ENCODE peak calls at places on chromosomes 6 and 20, in eight cellular contexts. F is cardiac fibroblast, S is upper lobe of right lung, B is fibroblast of mammary gland, H is AG04450, E is ovary, Y is OCI-LY7, W is GM23338. L is an unnamed sample.

GRCh38 chr6:18034798-18035202 is 47.4 kb upstream of the KIF13A start:
- DNase-seq in F (peak; percentile 38), S (no peak), B (peak; percentile 42), H (no peak), E (no peak), Y (no peak), W (no peak), L (no peak)

GRCh38 chr6:163126741-163127140 is 287.8 kb upstream of the QKI start:
- DNase-seq in F (no peak), S (no peak), B (no peak), H (no peak), E (no peak), Y (no peak), W (no peak), L (no peak)

GRCh38 chr6:32689531-32690505 is 23.4 kb upstream of the HLA-DQB1 start:
- DNase-seq in F (peak; percentile 10), S (no peak), B (peak; percentile 10), H (no peak), E (no peak), Y (peak; percentile 72), W (no peak), L (no peak)

GRCh38 chr6:39686980-39687379 is 38.2 kb downstream of the KIF6 start:
- DNase-seq in F (no peak), S (no peak), B (no peak), H (no peak), E (no peak), Y (no peak), W (no peak), L (no peak)

GRCh38 chr6:28543671-28544131 is 18.0 kb downstream of the GPX5 start:
- DNase-seq in F (peak; percentile 6), S (peak; percentile 68), B (peak; percentile 34), H (no peak), E (peak; percentile 20), Y (no peak), W (peak; percentile 52), L (no peak)

GRCh38 chr6:5143625-5144311 is 58.6 kb downstream of the PPP1R3G start:
- DNase-seq in F (peak; percentile 87), S (peak; percentile 88), B (peak; percentile 79), H (peak; percentile 63), E (peak; percentile 86), Y (peak; percentile 79), W (peak; percentile 93), L (peak; percentile 53)

GRCh38 chr6:114049367-114049966 is 78.5 kb upstream of the HDAC2 start:
- DNase-seq in F (no peak), S (no peak), B (no peak), H (no peak), E (no peak), Y (no peak), W (no peak), L (no peak)

GRCh38 chr6:35496036-35496850 is 636 bp downstream of the TEAD3 start:
- DNase-seq in F (peak; percentile 54), S (peak; percentile 83), B (no peak), H (no peak), E (peak; percentile 86), Y (no peak), W (peak; percentile 67), L (no peak)

GRCh38 chr6:85795966-85796365 is 153.3 kb upstream of the SYNCRIP start:
- DNase-seq in F (no peak), S (no peak), B (no peak), H (no peak), E (no peak), Y (no peak), W (no peak), L (no peak)

GRCh38 chr6:21804941-21805610 is 211.5 kb downstream of the SOX4 start:
- DNase-seq in F (peak; percentile 71), S (no peak), B (peak; percentile 60), H (no peak), E (no peak), Y (no peak), W (no peak), L (no peak)

GRCh38 chr6:73180718-73181619 is 44.3 kb downstream of the KHDC1L start:
- DNase-seq in F (peak; percentile 85), S (no peak), B (peak; percentile 75), H (peak; percentile 44), E (no peak), Y (peak; percentile 81), W (peak; percentile 61), L (no peak)

GRCh38 chr6:42777126-42777822 is 4.6 kb upstream of the BICRAL start:
- DNase-seq in F (peak; percentile 49), S (no peak), B (peak; percentile 30), H (no peak), E (no peak), Y (peak; percentile 75), W (no peak), L (no peak)

GRCh38 chr6:152695317-152696043 is 2.2 kb upstream of the MYCT1 start:
- DNase-seq in F (peak; percentile 52), S (no peak), B (no peak), H (no peak), E (no peak), Y (no peak), W (no peak), L (no peak)

GRCh38 chr20:62643521-62644043 is 1.3 kb downstream of the SLCO4A1 start:
- DNase-seq in F (no peak), S (no peak), B (peak; percentile 10), H (no peak), E (no peak), Y (no peak), W (no peak), L (no peak)

GRCh38 chr20:62645613-62646012 is 3.3 kb downstream of the SLCO4A1 start:
- DNase-seq in F (no peak), S (no peak), B (no peak), H (no peak), E (no peak), Y (no peak), W (no peak), L (no peak)

GRCh38 chr20:62646851-62647520 is 4.7 kb downstream of the SLCO4A1 start:
- DNase-seq in F (no peak), S (no peak), B (no peak), H (no peak), E (no peak), Y (peak; percentile 55), W (no peak), L (no peak)

GRCh38 chr20:62644044-62644795 is 1.9 kb downstream of the SLCO4A1 start:
- DNase-seq in F (no peak), S (no peak), B (no peak), H (no peak), E (peak; percentile 31), Y (no peak), W (no peak), L (no peak)

DNA sequence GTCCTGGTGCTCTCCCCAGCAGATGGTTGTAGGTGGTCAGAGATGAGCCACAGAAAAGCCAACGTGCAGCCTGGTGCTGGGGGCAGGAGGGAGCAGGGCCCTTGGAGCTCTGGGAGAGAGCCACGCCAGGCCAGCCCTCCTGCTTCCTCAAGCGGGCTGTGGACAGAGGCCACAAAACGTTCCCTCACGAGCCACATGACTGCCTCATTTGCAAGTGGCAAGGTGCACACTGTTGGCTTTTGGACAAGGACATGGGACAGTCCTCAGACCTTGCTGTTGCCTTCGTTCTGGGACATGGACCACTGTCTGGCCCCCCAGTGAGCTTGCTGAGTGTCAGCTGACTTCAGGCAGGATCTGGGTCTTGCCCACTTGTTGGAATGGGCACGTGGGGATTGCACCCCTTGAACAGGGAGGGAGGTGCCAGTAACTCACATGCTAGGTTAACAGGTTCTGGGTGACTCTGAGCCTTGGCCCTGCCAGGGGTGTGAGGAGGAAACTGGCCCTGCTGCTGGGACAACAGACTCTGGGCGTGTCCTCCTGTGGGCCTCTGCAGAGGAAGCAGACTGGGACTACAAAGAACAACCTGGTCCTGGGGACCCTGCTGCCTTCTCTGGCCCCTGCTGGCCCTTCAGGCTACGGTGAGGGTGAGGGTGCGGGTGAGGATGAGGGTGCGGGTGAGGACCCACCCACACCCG is 2.6 kb downstream of the SLCO4A1 start:
- DNase-seq in F (no peak), S (no peak), B (no peak), H (no peak), E (peak; percentile 25), Y (no peak), W (no peak), L (no peak)
- H3K4me3 ChIP-seq in F (no peak overlapping the region), S (peak overlapping the region; percentile 59), B (no peak overlapping the region), H (no peak overlapping the region), E (no peak overlapping the region), Y (no peak overlapping the region), W (no peak overlapping the region), L (no peak overlapping the region)

GRCh38 chr6:83199173-83199864 is 6.2 kb downstream of the RWDD2A start:
- DNase-seq in F (peak; percentile 43), S (no peak), B (no peak), H (no peak), E (no peak), Y (no peak), W (no peak), L (no peak)
- H3K4me3 ChIP-seq in F (no peak overlapping the region), S (no peak overlapping the region), B (no peak overlapping the region), H (no peak overlapping the region), E (no peak overlapping the region), Y (no peak overlapping the region), W (no peak overlapping the region), L (no peak overlapping the region)

GRCh38 chr20:47348539-47349142 is 7.9 kb downstream of the ZMYND8 start:
- DNase-seq in F (no peak), S (no peak), B (no peak), H (no peak), E (no peak), Y (no peak), W (no peak), L (no peak)

GRCh38 chr20:47350181-47350550 is 6.3 kb downstream of the ZMYND8 start:
- DNase-seq in F (no peak), S (no peak), B (no peak), H (no peak), E (no peak), Y (peak; percentile 62), W (no peak), L (no peak)

GRCh38 chr20:47347661-47348462 is 8.6 kb downstream of the ZMYND8 start:
- DNase-seq in F (no peak), S (no peak), B (no peak), H (no peak), E (no peak), Y (no peak), W (no peak), L (no peak)

GRCh38 chr20:47350691-47351545 is 5.6 kb downstream of the ZMYND8 start:
- DNase-seq in F (no peak), S (no peak), B (no peak), H (no peak), E (no peak), Y (no peak), W (no peak), L (no peak)

GRCh38 chr20:47349365-47350180 is 6.9 kb downstream of the ZMYND8 start:
- DNase-seq in F (peak; percentile 47), S (no peak), B (no peak), H (no peak), E (no peak), Y (no peak), W (peak; percentile 67), L (no peak)
- H3K4me3 ChIP-seq in F (no peak overlapping the region), S (no peak overlapping the region), B (no peak overlapping the region), H (peak overlapping the region; percentile 21), E (no peak overlapping the region), Y (peak overlapping the region; percentile 74), W (peak overlapping the region; percentile 17), L (no peak overlapping the region)

DNA sequence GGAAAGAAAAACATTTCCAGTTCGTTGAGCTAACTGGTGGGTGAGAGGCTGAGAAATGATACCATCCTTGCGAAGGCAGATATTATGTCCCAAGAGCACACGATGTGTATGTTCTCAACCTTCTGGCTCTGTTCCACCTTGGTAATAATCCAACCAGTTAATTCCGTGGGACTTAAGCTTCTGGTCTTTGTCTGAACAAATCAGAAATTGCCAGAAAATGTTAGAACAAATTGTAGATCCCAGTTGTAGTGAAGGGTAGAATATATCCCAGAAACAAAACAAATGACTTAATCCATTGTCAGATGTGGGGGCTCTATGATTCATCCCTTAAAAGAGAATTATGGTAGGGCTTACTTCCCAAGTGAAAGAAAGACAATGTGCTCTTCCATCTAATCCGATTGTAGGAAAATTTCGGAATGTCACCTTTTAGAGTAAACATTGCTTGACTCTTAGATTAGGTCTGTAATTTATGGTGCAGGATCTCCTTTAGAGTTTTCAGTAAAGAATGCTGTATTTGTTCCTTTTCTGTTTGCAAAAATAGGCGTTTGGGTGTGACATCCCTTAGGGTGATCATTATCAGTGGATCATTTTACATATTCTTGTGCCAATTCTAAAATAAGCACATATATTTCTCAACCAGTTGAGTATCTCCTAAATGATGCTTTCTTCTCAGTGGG is 234.5 kb upstream of the ZNF217 start:
- DNase-seq in F (peak; percentile 100), S (no peak), B (peak; percentile 100), H (peak; percentile 88), E (no peak), Y (no peak), W (no peak), L (no peak)
- H3K4me3 ChIP-seq in F (no peak overlapping the region), S (peak overlapping the region; percentile 30), B (peak overlapping the region; percentile 40), H (peak overlapping the region; percentile 47), E (peak overlapping the region; percentile 17), Y (peak overlapping the region; percentile 60), W (peak overlapping the region; percentile 18), L (no peak overlapping the region)